ENCODE peak calls at places on chromosomes 12 and 14, in eight cellular contexts. One of them, this sample, is unnamed.

GRCh38 chr12:64160021-64160717 is 61.9 kb downstream of the KICS2 start:
- DNase-seq in cardiac muscle cell: peak
- DNase-seq in CD8-positive, alpha-beta T cell: no peak
- DNase-seq in suprapubic skin: no peak
- DNase-seq in LNCaP clone FGC: no peak
- DNase-seq in HFF-Myc: no peak
- DNase-seq in GM12865: no peak
- DNase-seq in left ventricle myocardium inferior: no peak
- DNase-seq in this sample: peak

GRCh38 chr12:115756804-115757203 is 520.7 kb downstream of the MED13L start:
- DNase-seq in cardiac muscle cell: no peak
- DNase-seq in CD8-positive, alpha-beta T cell: no peak
- DNase-seq in suprapubic skin: no peak
- DNase-seq in LNCaP clone FGC: no peak
- DNase-seq in HFF-Myc: no peak
- DNase-seq in GM12865: no peak
- DNase-seq in left ventricle myocardium inferior: no peak
- DNase-seq in this sample: no peak

GRCh38 chr14:53338192-53338591 is 185.1 kb upstream of the DDHD1 start:
- DNase-seq in cardiac muscle cell: peak
- DNase-seq in CD8-positive, alpha-beta T cell: no peak
- DNase-seq in suprapubic skin: no peak
- DNase-seq in LNCaP clone FGC: no peak
- DNase-seq in HFF-Myc: no peak
- DNase-seq in GM12865: no peak
- DNase-seq in left ventricle myocardium inferior: no peak
- DNase-seq in this sample: peak

GRCh38 chr14:88834883-88835431 is 10.5 kb downstream of the TTC8 start:
- DNase-seq in cardiac muscle cell: peak
- DNase-seq in CD8-positive, alpha-beta T cell: no peak
- DNase-seq in suprapubic skin: no peak
- DNase-seq in LNCaP clone FGC: no peak
- DNase-seq in HFF-Myc: no peak
- DNase-seq in GM12865: no peak
- DNase-seq in left ventricle myocardium inferior: no peak
- DNase-seq in this sample: peak

GRCh38 chr14:23431486-23431885 is 4.0 kb downstream of the MYH7 start:
- DNase-seq in cardiac muscle cell: no peak
- DNase-seq in CD8-positive, alpha-beta T cell: no peak
- DNase-seq in suprapubic skin: peak
- DNase-seq in LNCaP clone FGC: no peak
- DNase-seq in HFF-Myc: no peak
- DNase-seq in GM12865: no peak
- DNase-seq in left ventricle myocardium inferior: no peak
- DNase-seq in this sample: no peak

GRCh38 chr12:102685172-102685571 is 204.8 kb upstream of the IGF1 start:
- DNase-seq in cardiac muscle cell: no peak
- DNase-seq in CD8-positive, alpha-beta T cell: no peak
- DNase-seq in suprapubic skin: no peak
- DNase-seq in LNCaP clone FGC: no peak
- DNase-seq in HFF-Myc: no peak
- DNase-seq in GM12865: no peak
- DNase-seq in left ventricle myocardium inferior: no peak
- DNase-seq in this sample: no peak

GRCh38 chr12:96416033-96416790 is 16.0 kb upstream of the CDK17 start:
- DNase-seq in cardiac muscle cell: peak
- DNase-seq in CD8-positive, alpha-beta T cell: no peak
- DNase-seq in suprapubic skin: no peak
- DNase-seq in LNCaP clone FGC: peak
- DNase-seq in HFF-Myc: peak
- DNase-seq in GM12865: no peak
- DNase-seq in left ventricle myocardium inferior: no peak
- DNase-seq in this sample: peak

GRCh38 chr12:88993655-88994054 is 358.6 kb downstream of the DUSP6 start:
- DNase-seq in cardiac muscle cell: peak
- DNase-seq in CD8-positive, alpha-beta T cell: no peak
- DNase-seq in suprapubic skin: no peak
- DNase-seq in LNCaP clone FGC: peak
- DNase-seq in HFF-Myc: peak
- DNase-seq in GM12865: peak
- DNase-seq in left ventricle myocardium inferior: no peak
- DNase-seq in this sample: peak

GRCh38 chr14:77097006-77097688 is 911 bp upstream of the CIPC start:
- DNase-seq in cardiac muscle cell: no peak
- DNase-seq in CD8-positive, alpha-beta T cell: no peak
- DNase-seq in suprapubic skin: no peak
- DNase-seq in LNCaP clone FGC: no peak
- DNase-seq in HFF-Myc: no peak
- DNase-seq in GM12865: no peak
- DNase-seq in left ventricle myocardium inferior: no peak
- DNase-seq in this sample: peak

GRCh38 chr12:96981053-96981452 is 74.0 kb downstream of the NEDD1 start:
- DNase-seq in cardiac muscle cell: peak
- DNase-seq in CD8-positive, alpha-beta T cell: no peak
- DNase-seq in suprapubic skin: no peak
- DNase-seq in LNCaP clone FGC: no peak
- DNase-seq in HFF-Myc: peak
- DNase-seq in GM12865: no peak
- DNase-seq in left ventricle myocardium inferior: no peak
- DNase-seq in this sample: peak

GRCh38 chr12:41348198-41348597 is 160.1 kb downstream of the PDZRN4 start:
- DNase-seq in cardiac muscle cell: no peak
- DNase-seq in CD8-positive, alpha-beta T cell: no peak
- DNase-seq in suprapubic skin: no peak
- DNase-seq in LNCaP clone FGC: no peak
- DNase-seq in HFF-Myc: no peak
- DNase-seq in GM12865: no peak
- DNase-seq in left ventricle myocardium inferior: no peak
- DNase-seq in this sample: no peak

GRCh38 chr12:3200032-3200617 is 122.9 kb downstream of the TSPAN9 start:
- DNase-seq in cardiac muscle cell: peak
- DNase-seq in CD8-positive, alpha-beta T cell: no peak
- DNase-seq in suprapubic skin: no peak
- DNase-seq in LNCaP clone FGC: no peak
- DNase-seq in HFF-Myc: no peak
- DNase-seq in GM12865: no peak
- DNase-seq in left ventricle myocardium inferior: peak
- DNase-seq in this sample: peak

GRCh38 chr12:46659032-46659703 is 166.6 kb downstream of the SLC38A4 start:
- DNase-seq in cardiac muscle cell: peak
- DNase-seq in CD8-positive, alpha-beta T cell: no peak
- DNase-seq in suprapubic skin: no peak
- DNase-seq in LNCaP clone FGC: no peak
- DNase-seq in HFF-Myc: no peak
- DNase-seq in GM12865: no peak
- DNase-seq in left ventricle myocardium inferior: no peak
- DNase-seq in this sample: peak

GRCh38 chr12:116639765-116640164 is 80.6 kb downstream of the MAP1LC3B2 start:
- DNase-seq in cardiac muscle cell: no peak
- DNase-seq in CD8-positive, alpha-beta T cell: no peak
- DNase-seq in suprapubic skin: no peak
- DNase-seq in LNCaP clone FGC: no peak
- DNase-seq in HFF-Myc: no peak
- DNase-seq in GM12865: no peak
- DNase-seq in left ventricle myocardium inferior: no peak
- DNase-seq in this sample: no peak

GRCh38 chr14:102202944-102203343 is 63.2 kb downstream of the WDR20 start:
- DNase-seq in cardiac muscle cell: no peak
- DNase-seq in CD8-positive, alpha-beta T cell: no peak
- DNase-seq in suprapubic skin: no peak
- DNase-seq in LNCaP clone FGC: no peak
- DNase-seq in HFF-Myc: no peak
- DNase-seq in GM12865: no peak
- DNase-seq in left ventricle myocardium inferior: no peak
- DNase-seq in this sample: no peak

DNA sequence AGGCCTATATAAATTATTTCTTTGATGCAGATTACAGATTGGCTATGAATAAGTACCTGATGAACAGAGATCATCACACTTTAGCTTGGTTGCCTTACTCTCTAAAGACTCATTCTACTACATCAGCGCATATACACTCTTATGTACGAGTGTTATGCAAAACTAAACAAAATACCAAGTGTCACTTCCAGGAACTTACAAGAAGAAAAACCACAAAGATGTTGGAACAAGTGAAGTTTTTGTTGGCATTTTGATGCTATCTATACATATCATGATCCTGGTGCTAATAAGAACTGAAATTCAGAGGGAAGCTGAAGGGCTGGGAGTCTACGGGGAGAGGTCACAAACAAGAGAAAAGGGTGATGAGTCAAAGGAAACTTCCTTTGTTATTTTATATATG is 47.9 kb upstream of the CERS5 start:
- DNase-seq in cardiac muscle cell: peak
- DNase-seq in CD8-positive, alpha-beta T cell: no peak
- DNase-seq in suprapubic skin: no peak
- DNase-seq in LNCaP clone FGC: no peak
- DNase-seq in HFF-Myc: no peak
- DNase-seq in GM12865: no peak
- DNase-seq in left ventricle myocardium inferior: no peak
- DNase-seq in this sample: peak
- H3K4me3 ChIP-seq in cardiac muscle cell: no peak
- H3K4me3 ChIP-seq in CD8-positive, alpha-beta T cell: no peak
- H3K4me3 ChIP-seq in suprapubic skin: no peak
- H3K4me3 ChIP-seq in LNCaP clone FGC: no peak
- H3K4me3 ChIP-seq in HFF-Myc: no peak
- H3K4me3 ChIP-seq in GM12865: no peak
- H3K4me3 ChIP-seq in left ventricle myocardium inferior: no peak
- H3K4me3 ChIP-seq in this sample: no peak

GRCh38 chr14:21011136-21011535 is 12.0 kb downstream of the SLC39A2 start:
- DNase-seq in cardiac muscle cell: no peak
- DNase-seq in CD8-positive, alpha-beta T cell: no peak
- DNase-seq in suprapubic skin: peak
- DNase-seq in LNCaP clone FGC: no peak
- DNase-seq in HFF-Myc: no peak
- DNase-seq in GM12865: no peak
- DNase-seq in left ventricle myocardium inferior: no peak
- DNase-seq in this sample: no peak
- TF ChIP-seq CTCF in cardiac muscle cell: no peak
- TF ChIP-seq CTCF in CD8-positive, alpha-beta T cell: no peak
- TF ChIP-seq CTCF in suprapubic skin: no peak
- TF ChIP-seq CTCF in LNCaP clone FGC: no peak
- TF ChIP-seq CTCF in HFF-Myc: no peak
- TF ChIP-seq CTCF in GM12865: no peak
- TF ChIP-seq CTCF in left ventricle myocardium inferior: no peak
- TF ChIP-seq CTCF in this sample: no peak

GRCh38 chr14:85622986-85623385 is 93.0 kb downstream of the FLRT2 start:
- DNase-seq in cardiac muscle cell: no peak
- DNase-seq in CD8-positive, alpha-beta T cell: no peak
- DNase-seq in suprapubic skin: no peak
- DNase-seq in LNCaP clone FGC: no peak
- DNase-seq in HFF-Myc: no peak
- DNase-seq in GM12865: no peak
- DNase-seq in left ventricle myocardium inferior: no peak
- DNase-seq in this sample: no peak
- H3K4me3 ChIP-seq in cardiac muscle cell: no peak
- H3K4me3 ChIP-seq in CD8-positive, alpha-beta T cell: no peak
- H3K4me3 ChIP-seq in suprapubic skin: no peak
- H3K4me3 ChIP-seq in LNCaP clone FGC: no peak
- H3K4me3 ChIP-seq in HFF-Myc: no peak
- H3K4me3 ChIP-seq in GM12865: no peak
- H3K4me3 ChIP-seq in left ventricle myocardium inferior: no peak
- H3K4me3 ChIP-seq in this sample: no peak

GRCh38 chr14:103279129-103280025 is 54.7 kb upstream of the EIF5 start:
- DNase-seq in cardiac muscle cell: no peak
- DNase-seq in CD8-positive, alpha-beta T cell: no peak
- DNase-seq in suprapubic skin: no peak
- DNase-seq in LNCaP clone FGC: no peak
- DNase-seq in HFF-Myc: no peak
- DNase-seq in GM12865: no peak
- DNase-seq in left ventricle myocardium inferior: no peak
- DNase-seq in this sample: no peak

GRCh38 chr14:103280278-103280917 is 53.6 kb upstream of the EIF5 start:
- DNase-seq in cardiac muscle cell: peak
- DNase-seq in CD8-positive, alpha-beta T cell: no peak
- DNase-seq in suprapubic skin: no peak
- DNase-seq in LNCaP clone FGC: no peak
- DNase-seq in HFF-Myc: no peak
- DNase-seq in GM12865: no peak
- DNase-seq in left ventricle myocardium inferior: no peak
- DNase-seq in this sample: no peak

GRCh38 chr14:103283916-103284315 is 50.1 kb upstream of the EIF5 start:
- DNase-seq in cardiac muscle cell: no peak
- DNase-seq in CD8-positive, alpha-beta T cell: no peak
- DNase-seq in suprapubic skin: no peak
- DNase-seq in LNCaP clone FGC: no peak
- DNase-seq in HFF-Myc: no peak
- DNase-seq in GM12865: no peak
- DNase-seq in left ventricle myocardium inferior: no peak
- DNase-seq in this sample: no peak

GRCh38 chr14:103282932-103283331 is 51.1 kb upstream of the EIF5 start:
- DNase-seq in cardiac muscle cell: no peak
- DNase-seq in CD8-positive, alpha-beta T cell: no peak
- DNase-seq in suprapubic skin: no peak
- DNase-seq in LNCaP clone FGC: no peak
- DNase-seq in HFF-Myc: no peak
- DNase-seq in GM12865: no peak
- DNase-seq in left ventricle myocardium inferior: no peak
- DNase-seq in this sample: no peak

GRCh38 chr14:103281496-103282231 is 52.4 kb upstream of the EIF5 start:
- DNase-seq in cardiac muscle cell: peak
- DNase-seq in CD8-positive, alpha-beta T cell: no peak
- DNase-seq in suprapubic skin: no peak
- DNase-seq in LNCaP clone FGC: no peak
- DNase-seq in HFF-Myc: no peak
- DNase-seq in GM12865: no peak
- DNase-seq in left ventricle myocardium inferior: no peak
- DNase-seq in this sample: peak
- TF ChIP-seq CTCF in cardiac muscle cell: peak
- TF ChIP-seq CTCF in CD8-positive, alpha-beta T cell: no peak
- TF ChIP-seq CTCF in suprapubic skin: peak
- TF ChIP-seq CTCF in LNCaP clone FGC: no peak
- TF ChIP-seq CTCF in HFF-Myc: peak
- TF ChIP-seq CTCF in GM12865: no peak
- TF ChIP-seq CTCF in left ventricle myocardium inferior: peak
- TF ChIP-seq CTCF in this sample: peak

GRCh38 chr14:61701946-61702345 is 6.6 kb downstream of the HIF1A start:
- DNase-seq in cardiac muscle cell: peak
- DNase-seq in CD8-positive, alpha-beta T cell: no peak
- DNase-seq in suprapubic skin: no peak
- DNase-seq in LNCaP clone FGC: no peak
- DNase-seq in HFF-Myc: no peak
- DNase-seq in GM12865: no peak
- DNase-seq in left ventricle myocardium inferior: no peak
- DNase-seq in this sample: no peak
- H3K4me3 ChIP-seq in cardiac muscle cell: no peak
- H3K4me3 ChIP-seq in CD8-positive, alpha-beta T cell: no peak
- H3K4me3 ChIP-seq in suprapubic skin: no peak
- H3K4me3 ChIP-seq in LNCaP clone FGC: no peak
- H3K4me3 ChIP-seq in HFF-Myc: no peak
- H3K4me3 ChIP-seq in GM12865: peak
- H3K4me3 ChIP-seq in left ventricle myocardium inferior: no peak
- H3K4me3 ChIP-seq in this sample: no peak

GRCh38 chr12:6067152-6067916 is 57.1 kb downstream of the VWF start:
- DNase-seq in cardiac muscle cell: peak
- DNase-seq in CD8-positive, alpha-beta T cell: no peak
- DNase-seq in suprapubic skin: no peak
- DNase-seq in LNCaP clone FGC: no peak
- DNase-seq in HFF-Myc: no peak
- DNase-seq in GM12865: no peak
- DNase-seq in left ventricle myocardium inferior: no peak
- DNase-seq in this sample: no peak
- TF ChIP-seq CTCF in cardiac muscle cell: peak
- TF ChIP-seq CTCF in CD8-positive, alpha-beta T cell: no peak
- TF ChIP-seq CTCF in suprapubic skin: peak
- TF ChIP-seq CTCF in LNCaP clone FGC: peak
- TF ChIP-seq CTCF in HFF-Myc: peak
- TF ChIP-seq CTCF in GM12865: no peak
- TF ChIP-seq CTCF in left ventricle myocardium inferior: peak
- TF ChIP-seq CTCF in this sample: peak